ENCODE peak calls at places on chromosomes 4 and X, in six cellular contexts. One of them, this sample, is unnamed.

GRCh38 chrX:135416546-135416945 is 5.2 kb upstream of the SMIM10L2A start:
- DNase-seq in endothelial cell: no peak
- DNase-seq in AG10803: no peak
- DNase-seq in AG04450: no peak
- DNase-seq in upper lobe of right lung: no peak
- DNase-seq in body of pancreas: no peak
- DNase-seq in this sample: no peak

GRCh38 chr4:142516686-142517145 is 329.4 kb downstream of the INPP4B start:
- DNase-seq in upper lobe of right lung: no peak
- DNase-seq in body of pancreas: no peak
- DNase-seq in AG10803: peak
- DNase-seq in endothelial cell: no peak
- DNase-seq in AG04450: no peak
- DNase-seq in this sample: no peak

GRCh38 chrX:132270699-132271098 is 51.5 kb upstream of the RAP2C start:
- DNase-seq in AG10803: peak
- DNase-seq in upper lobe of right lung: no peak
- DNase-seq in endothelial cell: no peak
- DNase-seq in AG04450: peak
- DNase-seq in body of pancreas: peak
- DNase-seq in this sample: no peak

GRCh38 chr4:26321326-26322276 is 787 bp downstream of the RBPJ start:
- DNase-seq in AG04450: no peak
- DNase-seq in AG10803: peak
- DNase-seq in endothelial cell: peak
- DNase-seq in upper lobe of right lung: peak
- DNase-seq in body of pancreas: no peak
- DNase-seq in this sample: peak

GRCh38 chrX:25079020-25079419 is 63.3 kb upstream of the ARX start:
- DNase-seq in endothelial cell: no peak
- DNase-seq in body of pancreas: no peak
- DNase-seq in upper lobe of right lung: no peak
- DNase-seq in AG10803: no peak
- DNase-seq in AG04450: no peak
- DNase-seq in this sample: no peak

GRCh38 chrX:129641941-129642340 is 12.8 kb downstream of the APLN start:
- DNase-seq in body of pancreas: no peak
- DNase-seq in upper lobe of right lung: no peak
- DNase-seq in endothelial cell: no peak
- DNase-seq in AG04450: no peak
- DNase-seq in AG10803: peak
- DNase-seq in this sample: no peak

GRCh38 chr4:80831383-80832361 is 198.8 kb upstream of the BMP3 start:
- DNase-seq in upper lobe of right lung: no peak
- DNase-seq in endothelial cell: no peak
- DNase-seq in body of pancreas: no peak
- DNase-seq in AG10803: peak
- DNase-seq in AG04450: no peak
- DNase-seq in this sample: no peak

GRCh38 chr4:57607616-57608150 is 497.5 kb upstream of the IGFBP7 start:
- DNase-seq in endothelial cell: no peak
- DNase-seq in AG10803: no peak
- DNase-seq in body of pancreas: no peak
- DNase-seq in upper lobe of right lung: no peak
- DNase-seq in AG04450: no peak
- DNase-seq in this sample: no peak

GRCh38 chr4:138182838-138183426 is 59.2 kb downstream of the SLC7A11 start:
- DNase-seq in body of pancreas: peak
- DNase-seq in endothelial cell: peak
- DNase-seq in upper lobe of right lung: no peak
- DNase-seq in AG04450: peak
- DNase-seq in AG10803: peak
- DNase-seq in this sample: no peak

GRCh38 chrX:116204947-116205346 is 34.4 kb downstream of the AGTR2 start:
- DNase-seq in endothelial cell: peak
- DNase-seq in AG04450: no peak
- DNase-seq in upper lobe of right lung: no peak
- DNase-seq in AG10803: peak
- DNase-seq in body of pancreas: no peak
- DNase-seq in this sample: no peak

GRCh38 chr4:127959794-127960193 is 5.2 kb downstream of the MFSD8 start:
- DNase-seq in body of pancreas: no peak
- DNase-seq in AG10803: peak
- DNase-seq in endothelial cell: no peak
- DNase-seq in AG04450: no peak
- DNase-seq in upper lobe of right lung: no peak
- DNase-seq in this sample: no peak

GRCh38 chr4:25870081-25870480 is 7.3 kb upstream of the SEL1L3 start:
- DNase-seq in AG04450: no peak
- DNase-seq in body of pancreas: no peak
- DNase-seq in upper lobe of right lung: no peak
- DNase-seq in endothelial cell: no peak
- DNase-seq in AG10803: no peak
- DNase-seq in this sample: no peak

GRCh38 chr4:32775049-32775448 is 2054.9 kb downstream of the PCDH7 start:
- DNase-seq in AG10803: no peak
- DNase-seq in upper lobe of right lung: no peak
- DNase-seq in endothelial cell: no peak
- DNase-seq in body of pancreas: no peak
- DNase-seq in AG04450: no peak
- DNase-seq in this sample: no peak

GRCh38 chrX:94545722-94546121 is 871.7 kb downstream of the FAM133A start:
- DNase-seq in AG04450: no peak
- DNase-seq in body of pancreas: no peak
- DNase-seq in endothelial cell: no peak
- DNase-seq in AG10803: no peak
- DNase-seq in upper lobe of right lung: no peak
- DNase-seq in this sample: no peak

GRCh38 chrX:7270018-7270417 is 122.1 kb upstream of the PUDP start:
- DNase-seq in endothelial cell: no peak
- DNase-seq in AG04450: no peak
- DNase-seq in upper lobe of right lung: no peak
- DNase-seq in AG10803: peak
- DNase-seq in body of pancreas: no peak
- DNase-seq in this sample: no peak

GRCh38 chrX:133440081-133440796 is 24.9 kb upstream of the GPC4 start:
- DNase-seq in AG04450: no peak
- DNase-seq in body of pancreas: no peak
- DNase-seq in endothelial cell: no peak
- DNase-seq in AG10803: no peak
- DNase-seq in upper lobe of right lung: no peak
- DNase-seq in this sample: no peak

GRCh38 chrX:39504850-39505259 is 592.9 kb downstream of the BCOR start:
- DNase-seq in upper lobe of right lung: no peak
- DNase-seq in AG04450: no peak
- DNase-seq in endothelial cell: no peak
- DNase-seq in body of pancreas: no peak
- DNase-seq in AG10803: peak
- DNase-seq in this sample: no peak

GRCh38 chrX:38008658-38009057 is 2.3 kb downstream of the SYTL5 start:
- DNase-seq in AG04450: no peak
- DNase-seq in upper lobe of right lung: no peak
- DNase-seq in body of pancreas: no peak
- DNase-seq in AG10803: no peak
- DNase-seq in endothelial cell: no peak
- DNase-seq in this sample: no peak

GRCh38 chr4:107835409-107835808 is 10.7 kb downstream of the SGMS2 start:
- DNase-seq in upper lobe of right lung: no peak
- DNase-seq in endothelial cell: no peak
- DNase-seq in AG10803: peak
- DNase-seq in body of pancreas: no peak
- DNase-seq in AG04450: no peak
- DNase-seq in this sample: no peak

GRCh38 chrX:101399825-101400224 is 7.9 kb downstream of the GLA start:
- DNase-seq in AG10803: no peak
- DNase-seq in endothelial cell: no peak
- DNase-seq in body of pancreas: no peak
- DNase-seq in upper lobe of right lung: no peak
- DNase-seq in AG04450: no peak
- DNase-seq in this sample: no peak

GRCh38 chr4:80202190-80202711 is 4.9 kb downstream of the PRDM8 start:
- DNase-seq in endothelial cell: peak
- DNase-seq in body of pancreas: peak
- DNase-seq in AG10803: peak
- DNase-seq in AG04450: no peak
- DNase-seq in upper lobe of right lung: peak
- DNase-seq in this sample: peak

GRCh38 chr4:151865327-151865726 is 104.5 kb upstream of the GATB start:
- DNase-seq in body of pancreas: peak
- DNase-seq in AG10803: no peak
- DNase-seq in endothelial cell: no peak
- DNase-seq in AG04450: no peak
- DNase-seq in upper lobe of right lung: peak
- DNase-seq in this sample: peak

DNA sequence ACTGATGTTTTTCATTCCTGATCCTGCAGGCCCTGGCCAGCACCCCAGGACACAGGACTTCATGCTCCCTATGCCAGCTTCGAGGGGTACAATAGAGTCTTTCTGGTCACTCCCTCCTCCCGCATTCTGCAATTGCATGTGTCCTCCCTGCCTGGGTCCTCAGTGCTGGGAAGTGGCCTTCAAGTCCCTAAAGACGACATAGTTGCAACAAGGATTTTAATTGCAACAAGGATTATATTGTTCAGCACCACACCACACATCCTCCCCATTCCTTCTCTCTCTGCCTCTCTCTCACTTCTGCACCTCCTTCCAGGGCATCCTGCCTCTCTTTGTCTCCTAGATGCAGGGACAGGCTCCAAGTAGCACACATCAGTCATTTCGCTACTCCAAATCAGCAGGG is 25.5 kb downstream of the SCD5 start:
- DNase-seq in AG04450: no peak
- DNase-seq in body of pancreas: no peak
- DNase-seq in AG10803: no peak
- DNase-seq in endothelial cell: no peak
- DNase-seq in upper lobe of right lung: no peak
- DNase-seq in this sample: no peak
- TF ChIP-seq CTCF in AG04450: no peak
- TF ChIP-seq CTCF in body of pancreas: no peak
- TF ChIP-seq CTCF in AG10803: no peak
- TF ChIP-seq CTCF in endothelial cell: no peak
- TF ChIP-seq CTCF in upper lobe of right lung: no peak
- TF ChIP-seq CTCF in this sample: no peak

DNA sequence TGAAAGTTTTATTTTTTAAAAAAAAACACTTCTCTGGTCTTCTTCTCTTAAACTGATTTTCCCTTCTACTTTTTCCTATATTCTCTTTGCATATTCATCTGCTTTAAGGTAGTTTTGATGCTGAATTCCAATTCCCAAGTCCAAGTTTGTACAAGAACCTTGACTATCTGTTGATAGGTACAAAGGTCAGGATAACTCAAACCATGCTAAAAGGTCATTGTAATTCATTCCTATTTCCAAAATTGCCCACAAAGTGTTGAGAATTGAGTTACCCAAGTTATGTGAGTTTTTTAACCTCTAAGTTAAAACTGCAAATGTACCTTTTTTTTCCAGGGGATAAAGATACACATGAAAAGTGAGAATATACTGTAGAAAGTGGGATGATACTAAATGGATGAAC is 46.1 kb upstream of the TMEM192 start:
- DNase-seq in AG04450: no peak
- DNase-seq in body of pancreas: no peak
- DNase-seq in upper lobe of right lung: no peak
- DNase-seq in endothelial cell: no peak
- DNase-seq in AG10803: no peak
- DNase-seq in this sample: no peak
- TF ChIP-seq CTCF in AG04450: no peak
- TF ChIP-seq CTCF in body of pancreas: no peak
- TF ChIP-seq CTCF in upper lobe of right lung: no peak
- TF ChIP-seq CTCF in endothelial cell: no peak
- TF ChIP-seq CTCF in AG10803: no peak
- TF ChIP-seq CTCF in this sample: no peak

DNA sequence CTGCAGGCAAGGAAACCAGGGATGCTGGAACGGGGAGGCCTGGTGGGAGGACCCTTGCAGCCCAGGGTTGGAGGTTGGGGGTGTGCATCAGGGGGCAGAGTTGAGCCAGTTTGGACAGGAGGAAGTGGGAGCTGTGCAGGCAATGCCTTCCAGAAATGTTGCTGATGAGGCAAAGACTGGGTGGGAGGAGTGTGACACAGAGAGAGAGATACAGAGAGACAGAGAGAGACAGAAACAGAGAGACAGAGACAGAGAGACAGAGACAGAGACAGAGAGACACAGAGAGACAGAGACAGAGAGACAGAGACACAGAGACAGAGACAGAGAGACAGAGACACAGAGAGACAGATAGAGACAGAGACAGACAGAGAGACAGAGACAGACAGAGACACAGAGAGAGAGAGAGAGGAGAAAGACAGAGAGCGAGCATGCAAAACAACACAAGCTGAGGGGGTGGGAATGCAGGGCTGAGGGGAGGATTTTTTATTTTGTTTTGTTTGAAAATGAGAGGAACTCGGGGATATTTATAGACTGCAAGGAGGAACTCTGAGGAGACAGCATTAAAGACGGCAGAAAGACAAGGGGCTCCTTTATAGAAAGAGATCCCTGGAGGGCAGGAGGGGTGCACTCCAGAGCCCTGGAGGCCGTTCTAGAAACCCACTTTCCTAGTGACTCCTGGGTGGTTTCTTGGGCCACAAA is 1.9 kb upstream of the HAUS3 start:
- DNase-seq in AG04450: no peak
- DNase-seq in AG10803: peak
- DNase-seq in endothelial cell: no peak
- DNase-seq in body of pancreas: peak
- DNase-seq in upper lobe of right lung: peak
- DNase-seq in this sample: peak
- TF ChIP-seq CTCF in AG04450: peak
- TF ChIP-seq CTCF in AG10803: peak
- TF ChIP-seq CTCF in endothelial cell: no peak
- TF ChIP-seq CTCF in body of pancreas: no peak
- TF ChIP-seq CTCF in upper lobe of right lung: peak
- TF ChIP-seq CTCF in this sample: peak

GRCh38 chr4:140052050-140052449 is 101.9 kb downstream of the MAML3 start:
- DNase-seq in AG10803: peak
- DNase-seq in AG04450: no peak
- DNase-seq in endothelial cell: peak
- DNase-seq in body of pancreas: peak
- DNase-seq in upper lobe of right lung: peak
- DNase-seq in this sample: no peak
- TF ChIP-seq CTCF in AG10803: peak
- TF ChIP-seq CTCF in AG04450: peak
- TF ChIP-seq CTCF in endothelial cell: no peak
- TF ChIP-seq CTCF in body of pancreas: peak
- TF ChIP-seq CTCF in upper lobe of right lung: peak
- TF ChIP-seq CTCF in this sample: peak

GRCh38 chr4:16812041-16812440 is 86.4 kb downstream of the LDB2 start:
- DNase-seq in upper lobe of right lung: no peak
- DNase-seq in body of pancreas: no peak
- DNase-seq in AG04450: no peak
- DNase-seq in AG10803: no peak
- DNase-seq in endothelial cell: no peak
- DNase-seq in this sample: no peak

GRCh38 chr4:16804581-16804980 is 93.9 kb downstream of the LDB2 start:
- DNase-seq in upper lobe of right lung: no peak
- DNase-seq in body of pancreas: no peak
- DNase-seq in endothelial cell: no peak
- DNase-seq in AG10803: no peak
- DNase-seq in AG04450: no peak
- DNase-seq in this sample: no peak

GRCh38 chr4:16809064-16809463 is 89.4 kb downstream of the LDB2 start:
- DNase-seq in AG04450: no peak
- DNase-seq in upper lobe of right lung: no peak
- DNase-seq in AG10803: no peak
- DNase-seq in body of pancreas: no peak
- DNase-seq in endothelial cell: no peak
- DNase-seq in this sample: no peak
- TF ChIP-seq CTCF in AG04450: no peak
- TF ChIP-seq CTCF in upper lobe of right lung: no peak
- TF ChIP-seq CTCF in AG10803: no peak
- TF ChIP-seq CTCF in body of pancreas: no peak
- TF ChIP-seq CTCF in endothelial cell: no peak
- TF ChIP-seq CTCF in this sample: no peak

GRCh38 chr4:150256841-150257273 is 178.6 kb downstream of the DCLK2 start:
- DNase-seq in upper lobe of right lung: no peak
- DNase-seq in AG10803: no peak
- DNase-seq in endothelial cell: no peak
- DNase-seq in body of pancreas: no peak
- DNase-seq in AG04450: no peak
- DNase-seq in this sample: no peak
- TF ChIP-seq CTCF in upper lobe of right lung: no peak
- TF ChIP-seq CTCF in AG10803: no peak
- TF ChIP-seq CTCF in endothelial cell: no peak
- TF ChIP-seq CTCF in body of pancreas: no peak
- TF ChIP-seq CTCF in AG04450: no peak
- TF ChIP-seq CTCF in this sample: peak